ENCODE peak calls at places on chromosomes 11 and 22, in seven cellular contexts. R, H, O, U, G, J and Z are unnamed samples.

GRCh38 chr11:133900176-133901105 is 55.1 kb upstream of the SPATA19 start:
- DNase-seq in G (no peak), J (no peak), U (no peak), H (no peak), R (no peak), O (no peak), Z (no peak)

GRCh38 chr11:124950606-124951330 is 3.2 kb upstream of the CCDC15 start:
- DNase-seq in R (no peak), U (no peak), G (no peak), O (no peak), H (no peak), J (no peak), Z (no peak)

GRCh38 chr11:90912631-90913030 is 689.8 kb upstream of the CHORDC1 start:
- DNase-seq in H (no peak), J (no peak), U (no peak), G (no peak), O (no peak), R (no peak), Z (peak)

GRCh38 chr11:75369846-75370245 is 18.4 kb upstream of the ARRB1 start:
- DNase-seq in J (no peak), U (no peak), G (no peak), H (no peak), O (no peak), R (no peak), Z (no peak)

GRCh38 chr11:93542753-93543246 is 391 bp downstream of the SMCO4 start:
- DNase-seq in O (no peak), R (peak), J (no peak), G (no peak), U (no peak), H (no peak), Z (peak)

GRCh38 chr11:74493816-74494630 is 499 bp upstream of the LIPT2 start:
- DNase-seq in O (no peak), R (no peak), G (peak), U (no peak), H (peak), J (no peak), Z (no peak)

GRCh38 chr11:11347583-11347982 is 5.5 kb downstream of the CSNK2A3 start:
- DNase-seq in R (no peak), U (no peak), J (no peak), G (no peak), O (no peak), H (no peak), Z (no peak)

GRCh38 chr11:79028214-79028613 is 412.6 kb downstream of the TENM4 start:
- DNase-seq in J (no peak), U (no peak), G (no peak), O (no peak), H (no peak), R (no peak), Z (no peak)

GRCh38 chr11:121829159-121829643 is 286.8 kb downstream of the BLID start:
- DNase-seq in H (peak), U (no peak), J (no peak), G (no peak), R (no peak), O (no peak), Z (no peak)

GRCh38 chr11:59106363-59107336 is at the start of gene FAM111B:
- DNase-seq in H (peak), G (peak), R (peak), J (peak), O (no peak), U (peak), Z (peak)

GRCh38 chr11:100684101-100685065 is 2.7 kb upstream of the ARHGAP42 start:
- DNase-seq in H (peak), O (no peak), R (no peak), G (no peak), U (no peak), J (peak), Z (no peak)

GRCh38 chr22:40805239-40805638 is 13.9 kb downstream of the SLC25A17 start:
- DNase-seq in J (no peak), U (no peak), O (no peak), R (no peak), G (no peak), H (no peak), Z (no peak)

GRCh38 chr11:45580399-45580798 is 85.0 kb downstream of the CHST1 start:
- DNase-seq in H (no peak), G (no peak), R (peak), J (no peak), O (no peak), U (no peak), Z (peak)

GRCh38 chr11:71120346-71120963 is 131.9 kb downstream of the SHANK2 start:
- DNase-seq in U (no peak), O (peak), J (peak), R (no peak), G (no peak), H (peak), Z (peak)

GRCh38 chr22:26544489-26544888 is 32.2 kb upstream of the TFIP11 start:
- DNase-seq in J (no peak), G (no peak), O (no peak), U (no peak), H (no peak), R (no peak), Z (no peak)

GRCh38 chr11:113179181-113179701 is 135.1 kb upstream of the TTC12 start:
- DNase-seq in U (no peak), R (no peak), O (no peak), J (no peak), H (no peak), G (no peak), Z (no peak)

GRCh38 chr11:130945945-130946344 is 29.7 kb upstream of the SNX19 start:
- DNase-seq in O (no peak), H (no peak), R (no peak), U (no peak), J (no peak), G (no peak), Z (no peak)

GRCh38 chr11:32775908-32776307 is 18.6 kb downstream of the CCDC73 start:
- DNase-seq in J (no peak), R (no peak), G (no peak), H (no peak), O (no peak), U (no peak), Z (no peak)

GRCh38 chr11:117671370-117671769 is 125.6 kb downstream of the DSCAML1 start:
- DNase-seq in J (no peak), G (no peak), H (no peak), O (no peak), R (no peak), U (no peak), Z (no peak)

GRCh38 chr11:118341749-118342489 is 586 bp downstream of the CD3D start:
- DNase-seq in G (no peak), U (no peak), H (no peak), O (no peak), R (no peak), J (peak), Z (peak)

GRCh38 chr11:58905141-58905715 is 34.1 kb upstream of the GLYATL1 start:
- DNase-seq in U (peak), J (no peak), R (no peak), O (no peak), G (no peak), H (no peak), Z (no peak)

GRCh38 chr11:103315248-103315647 is 206.0 kb downstream of the DYNC2H1 start:
- DNase-seq in U (no peak), H (no peak), J (no peak), O (no peak), R (no peak), G (no peak), Z (no peak)

GRCh38 chr11:77171885-77172665 is 44.0 kb downstream of the MYO7A start:
- DNase-seq in U (no peak), R (peak), O (peak), G (no peak), J (peak), H (no peak), Z (no peak)

DNA sequence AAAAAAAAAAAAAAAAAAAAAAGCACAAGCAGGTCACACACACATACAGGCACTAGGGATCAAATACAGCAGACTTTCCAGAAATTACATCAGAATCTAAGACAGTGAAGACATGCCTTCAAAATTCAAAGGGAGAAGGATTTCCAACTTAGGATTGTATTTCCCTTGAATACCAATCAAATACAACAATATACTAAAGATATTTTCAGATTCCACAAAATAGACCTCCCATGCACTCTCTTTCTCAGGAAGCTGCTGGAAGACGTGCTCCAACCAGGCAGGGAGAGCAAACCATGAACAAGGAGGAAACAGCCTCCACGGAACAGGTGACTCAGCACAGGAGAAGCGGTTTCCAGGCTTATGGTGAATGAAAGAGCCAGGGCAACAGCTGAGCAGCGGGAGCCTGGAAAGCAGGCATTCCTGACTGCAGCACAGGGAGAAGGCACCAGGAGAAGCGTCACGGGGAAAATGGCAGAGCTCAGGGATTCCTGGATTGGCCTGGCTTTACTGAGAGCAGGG is 32.0 kb downstream of the TMEM184B start:
- DNase-seq in U (no peak), H (peak), J (no peak), G (no peak), O (peak), R (peak), Z (peak)
- TF ChIP-seq JUND in U (peak), H (peak), J (no peak), G (no peak), O (peak), R (peak), Z (no peak)

DNA sequence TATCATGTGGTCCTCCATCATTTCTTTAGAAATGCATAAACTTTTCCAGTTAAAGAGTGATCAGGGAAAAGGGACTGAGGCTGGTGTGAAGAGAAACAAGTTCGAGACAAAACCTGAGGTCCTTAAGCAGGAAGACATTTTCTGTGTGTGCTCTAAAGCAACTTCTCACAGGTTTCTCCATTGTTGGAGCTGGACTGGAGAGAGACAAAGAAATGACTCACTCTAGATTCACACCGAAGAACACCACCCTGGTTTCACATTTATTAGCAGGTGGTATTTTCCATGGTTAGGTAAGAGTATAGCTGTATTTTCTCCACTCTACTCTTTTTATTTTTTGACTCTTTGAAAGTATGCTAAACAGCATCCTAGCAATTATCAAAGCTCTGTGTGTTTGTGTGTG is 736.4 kb downstream of the KCNA4 start:
- DNase-seq in R (no peak), O (no peak), J (no peak), G (no peak), U (no peak), H (no peak), Z (no peak)
- TF ChIP-seq JUND in R (no peak), O (no peak), J (no peak), G (no peak), U (peak), H (peak), Z (no peak)

GRCh38 chr11:80163441-80163840 is 722.6 kb upstream of the TENM4 start:
- DNase-seq in G (no peak), O (no peak), R (no peak), U (no peak), J (no peak), H (no peak), Z (no peak)

GRCh38 chr11:80167766-80168165 is 726.9 kb upstream of the TENM4 start:
- DNase-seq in R (no peak), J (no peak), U (no peak), G (no peak), H (no peak), O (no peak), Z (no peak)

GRCh38 chr11:80165763-80166162 is 724.9 kb upstream of the TENM4 start:
- DNase-seq in H (no peak), U (no peak), J (no peak), O (no peak), G (no peak), R (no peak), Z (no peak)

GRCh38 chr11:80162387-80162786 is 721.6 kb upstream of the TENM4 start:
- DNase-seq in J (no peak), H (no peak), R (no peak), O (no peak), U (no peak), G (no peak), Z (no peak)

GRCh38 chr11:80163011-80163410 is 722.2 kb upstream of the TENM4 start:
- DNase-seq in H (no peak), J (no peak), O (no peak), R (no peak), U (no peak), G (no peak), Z (no peak)
- TF ChIP-seq JUND in H (no peak), J (no peak), O (no peak), R (no peak), U (no peak), G (no peak), Z (no peak)

DNA sequence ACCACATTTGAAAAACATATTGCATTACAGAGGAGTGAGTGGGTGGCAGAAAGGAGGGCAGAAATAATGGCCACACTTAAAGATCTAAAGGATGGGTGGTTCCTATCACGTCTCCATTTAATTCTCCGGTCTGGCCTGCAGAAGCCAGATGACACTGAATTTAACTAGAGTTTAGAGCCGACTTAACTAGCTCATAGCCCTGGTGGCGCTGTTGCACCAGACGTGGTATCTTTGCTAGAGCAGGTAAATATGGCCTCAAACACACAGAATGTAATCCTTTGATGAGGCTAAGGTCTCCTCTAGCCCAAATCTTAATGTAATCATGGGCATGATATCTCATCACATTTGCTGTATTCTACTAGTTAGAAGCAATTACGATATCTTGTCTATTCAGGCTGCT is 51.5 kb upstream of the GAL start:
- DNase-seq in J (peak), U (peak), R (peak), O (peak), H (peak), G (no peak), Z (peak)
- TF ChIP-seq JUND in J (no peak), U (no peak), R (no peak), O (no peak), H (no peak), G (no peak), Z (no peak)

GRCh38 chr22:31618471-31619176 is 43.4 kb downstream of the PISD start:
- DNase-seq in U (no peak), H (no peak), G (no peak), O (no peak), R (no peak), J (no peak), Z (no peak)

GRCh38 chr22:31619611-31620300 is 42.3 kb downstream of the PISD start:
- DNase-seq in R (no peak), O (no peak), G (no peak), U (no peak), H (no peak), J (no peak), Z (no peak)

GRCh38 chr22:31616315-31616980 is 45.6 kb downstream of the PISD start:
- DNase-seq in G (no peak), R (no peak), O (no peak), J (peak), H (no peak), U (no peak), Z (no peak)

GRCh38 chr22:31615940-31616314 is 46.1 kb downstream of the PISD start:
- DNase-seq in U (no peak), J (no peak), R (no peak), O (no peak), G (no peak), H (no peak), Z (no peak)

DNA sequence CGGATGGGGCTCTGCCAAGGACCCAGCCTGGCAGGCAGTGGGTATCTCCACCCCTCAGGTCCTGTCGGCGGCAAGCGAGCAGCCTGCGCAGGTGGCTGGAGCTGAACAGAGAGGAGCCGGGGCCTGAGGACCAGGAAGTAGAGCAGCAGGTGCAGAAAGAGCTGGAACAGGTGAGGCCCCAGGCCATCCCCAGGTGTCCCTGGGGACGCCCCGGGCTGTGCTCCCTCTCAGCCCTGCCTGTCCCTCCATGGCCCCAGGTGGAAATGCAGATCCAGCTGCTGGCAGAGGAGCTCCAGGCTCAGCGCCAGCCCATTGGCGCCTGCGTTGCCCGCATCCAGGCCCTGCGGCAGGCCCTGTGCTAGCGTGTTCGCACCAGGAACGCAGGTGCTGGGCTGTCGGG is 44.0 kb downstream of the PISD start:
- DNase-seq in H (no peak), U (no peak), G (no peak), R (no peak), O (no peak), J (no peak), Z (no peak)
- TF ChIP-seq JUND in H (no peak), U (no peak), G (no peak), R (no peak), O (no peak), J (no peak), Z (no peak)

DNA sequence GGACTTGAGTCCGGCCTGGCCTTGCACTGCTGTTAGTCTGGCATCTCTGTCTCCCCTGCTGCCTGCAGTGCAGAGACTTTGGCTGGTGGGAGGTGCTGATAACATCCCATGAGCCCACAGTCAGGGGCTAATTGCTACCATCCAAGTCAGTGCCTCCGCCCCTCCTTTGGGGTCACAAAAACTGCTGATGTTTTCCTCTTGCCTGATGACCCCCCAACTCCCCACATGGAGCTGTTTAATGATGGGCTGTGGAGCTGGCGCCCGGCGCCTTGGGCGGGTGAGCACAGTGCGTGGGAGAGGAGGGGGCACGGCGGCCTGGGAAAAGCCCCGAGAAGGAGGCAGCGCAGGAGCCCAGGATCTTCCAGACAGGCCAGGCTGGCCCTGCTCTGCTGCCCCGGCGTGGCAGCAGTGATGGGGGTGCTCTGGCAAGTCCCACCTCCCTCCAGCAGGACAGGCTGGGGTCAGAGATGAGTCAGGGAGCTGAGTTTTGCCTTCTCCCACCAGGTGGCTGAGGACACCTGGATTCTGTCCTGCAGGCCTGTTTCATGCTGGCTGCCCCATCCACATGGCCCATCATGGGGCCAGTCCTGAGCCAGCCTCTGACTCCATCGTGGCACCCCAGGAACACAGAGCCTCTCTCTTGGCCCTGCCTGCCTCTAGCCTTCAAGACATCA is 43.8 kb downstream of the NECTIN1 start:
- DNase-seq in R (no peak), O (no peak), H (no peak), G (no peak), J (no peak), U (peak), Z (no peak)
- TF ChIP-seq JUND in R (no peak), O (no peak), H (no peak), G (no peak), J (no peak), U (no peak), Z (no peak)

DNA sequence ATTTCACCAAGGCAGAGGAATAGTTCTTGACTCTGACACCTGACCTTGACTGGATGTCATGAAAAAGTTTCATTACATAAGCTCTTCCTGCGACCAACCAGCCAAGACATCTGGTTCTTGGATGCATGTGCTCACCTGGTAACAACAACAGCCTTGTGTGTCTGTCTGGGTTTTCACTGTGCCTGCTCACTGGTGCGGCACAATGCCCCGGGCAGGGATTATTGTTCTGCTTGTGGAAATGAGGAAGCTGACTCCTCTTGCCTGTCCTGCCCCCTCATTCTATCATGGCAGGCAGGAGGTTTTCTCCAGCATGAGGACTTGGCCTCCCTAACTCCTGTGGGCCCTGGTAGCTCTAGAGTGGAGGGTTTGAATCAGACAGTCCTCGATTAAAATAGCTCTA is 11.0 kb downstream of the PPFIBP2 start:
- DNase-seq in U (no peak), H (no peak), G (no peak), R (no peak), J (no peak), O (no peak), Z (no peak)
- TF ChIP-seq JUND in U (no peak), H (no peak), G (no peak), R (no peak), J (no peak), O (no peak), Z (no peak)

DNA sequence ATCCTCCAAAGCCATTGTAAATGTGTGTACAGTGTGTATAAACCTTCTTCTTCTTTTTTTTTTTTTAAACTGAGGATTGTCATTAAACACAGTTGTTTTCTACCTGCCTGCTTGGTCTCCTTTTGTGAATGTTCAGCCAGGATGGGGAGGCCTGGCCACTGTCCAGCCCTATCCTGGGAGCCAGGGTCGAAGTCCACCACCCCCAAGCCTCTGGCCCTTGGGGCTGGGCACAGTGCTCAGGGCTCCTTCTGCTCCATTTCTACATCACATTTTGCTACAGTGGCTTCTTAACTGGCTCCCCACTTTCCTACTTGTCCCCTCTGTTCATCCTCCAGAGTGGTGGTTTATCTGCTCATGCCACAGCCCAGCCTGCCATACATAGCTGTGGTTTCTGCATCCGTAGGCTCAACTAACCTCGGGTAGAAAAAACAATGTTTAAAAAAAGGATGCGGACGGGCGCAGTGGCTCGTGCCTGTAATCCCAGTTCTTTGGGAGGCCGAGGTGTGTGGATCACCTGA is 2.5 kb upstream of the SMARCB1 start:
- DNase-seq in J (peak), H (no peak), G (no peak), R (no peak), O (no peak), U (no peak), Z (no peak)
- TF ChIP-seq JUND in J (no peak), H (no peak), G (no peak), R (no peak), O (no peak), U (no peak), Z (no peak)